ENCODE peak calls at places on chromosome 21, in ten cellular contexts. K is tibial nerve; M is endothelial cell; L is GM13977; D is HCT116; F is psoas muscle; B is AG09309; I is activated CD8-positive, alpha-beta T cell treated with anti-CD3 and anti-CD28 coated beads for 36 hours; A is AG10803; O is RWPE1. T is an unnamed sample.

GRCh38 chr21:29777155-29777554 is 162.6 kb downstream of the GRIK1 start:
- DNase-seq in F (no peak), I (no peak), O (no peak), D (no peak), B (no peak), K (no peak), A (no peak), L (no peak), M (no peak), T (no peak)

GRCh38 chr21:38788275-38788911 is 17.3 kb upstream of the ETS2 start:
- DNase-seq in K (no peak), D (no peak), I (no peak), M (no peak), B (no peak), L (no peak), O (no peak), A (peak; percentile 65), F (no peak), T (no peak)

GRCh38 chr21:26127073-26127814 is 43.3 kb downstream of the APP start:
- DNase-seq in I (no peak), F (no peak), O (no peak), A (no peak), K (no peak), L (no peak), B (no peak), D (no peak), M (no peak), T (no peak)

GRCh38 chr21:45290948-45291612 is 3.4 kb upstream of the POFUT2 start:
- DNase-seq in F (no peak), B (no peak), O (no peak), I (no peak), L (no peak), A (peak; percentile 64), K (peak; percentile 33), M (no peak), D (no peak), T (no peak)

GRCh38 chr21:41009398-41010177 is 158.4 kb upstream of the BACE2 start:
- DNase-seq in L (no peak), O (no peak), A (no peak), F (no peak), K (no peak), D (no peak), B (no peak), M (no peak), I (no peak), T (no peak)

GRCh38 chr21:26506951-26507350 is 66.1 kb downstream of the CYYR1 start:
- DNase-seq in F (no peak), L (no peak), D (no peak), K (no peak), O (peak; percentile 64), A (peak; percentile 72), I (no peak), B (peak; percentile 38), M (no peak), T (no peak)

GRCh38 chr21:44520326-44521300 is 19.4 kb downstream of the KRTAP10-1 start:
- DNase-seq in B (no peak), M (no peak), K (no peak), F (no peak), L (no peak), I (no peak), A (no peak), O (no peak), D (no peak), T (no peak)

GRCh38 chr21:45050786-45051489 is 23.4 kb upstream of the ADARB1 start:
- DNase-seq in I (no peak), O (no peak), L (no peak), B (peak; percentile 89), M (no peak), A (peak; percentile 88), F (no peak), K (no peak), D (no peak), T (no peak)

GRCh38 chr21:43812139-43812821 is 22.9 kb downstream of the RRP1 start:
- DNase-seq in F (peak; percentile 56), A (peak; percentile 37), L (no peak), D (no peak), O (peak; percentile 82), I (no peak), K (no peak), M (no peak), B (no peak), T (no peak)

GRCh38 chr21:43924421-43925095 is 59.5 kb downstream of the AGPAT3 start:
- DNase-seq in I (no peak), F (no peak), M (no peak), K (no peak), A (no peak), L (no peak), D (no peak), B (no peak), O (no peak), T (no peak)

GRCh38 chr21:45557611-45558043 is 15.4 kb upstream of the SLC19A1 start:
- DNase-seq in A (no peak), I (no peak), O (no peak), K (no peak), F (no peak), M (no peak), D (no peak), B (no peak), L (no peak), T (no peak)

GRCh38 chr21:46126321-46127238 is 28.7 kb downstream of the COL6A2 start:
- DNase-seq in F (peak; percentile 13), M (peak; percentile 2), B (no peak), A (no peak), O (no peak), L (no peak), D (no peak), I (no peak), K (peak; percentile 11), T (no peak)

GRCh38 chr21:45366931-45367401 is 38.0 kb upstream of the COL18A1 start:
- DNase-seq in F (peak; percentile 73), B (peak; percentile 74), M (no peak), L (no peak), K (no peak), D (no peak), I (no peak), A (peak; percentile 88), O (no peak), T (no peak)

GRCh38 chr21:45767071-45768006 is 123.8 kb downstream of the PCBP3 start:
- DNase-seq in B (peak; percentile 3), K (no peak), F (no peak), I (peak; percentile 53), D (no peak), A (peak; percentile 40), L (no peak), M (no peak), O (no peak), T (no peak)

GRCh38 chr21:27412530-27412929 is 445.6 kb upstream of the ADAMTS5 start:
- DNase-seq in A (no peak), K (no peak), D (no peak), M (no peak), B (no peak), F (no peak), I (no peak), O (no peak), L (no peak), T (no peak)

GRCh38 chr21:45278156-45278911 is 9.4 kb downstream of the POFUT2 start:
- DNase-seq in D (no peak), F (no peak), O (no peak), K (no peak), M (no peak), B (no peak), A (no peak), I (no peak), L (no peak), T (no peak)

GRCh38 chr21:46317710-46318463 is 5.8 kb downstream of the C21orf58 start:
- DNase-seq in I (no peak), M (no peak), O (no peak), K (no peak), L (no peak), B (no peak), F (no peak), A (no peak), D (no peak), T (no peak)

GRCh38 chr21:22224261-22224660 is 1226.1 kb downstream of the NCAM2 start:
- DNase-seq in L (no peak), K (no peak), F (no peak), I (no peak), A (no peak), D (no peak), B (no peak), O (no peak), M (no peak), T (no peak)

GRCh38 chr21:16070207-16070651 is 340.4 kb downstream of the USP25 start:
- DNase-seq in I (no peak), B (no peak), K (no peak), F (no peak), M (no peak), L (no peak), A (peak; percentile 59), O (no peak), D (no peak), T (no peak)
- TF ChIP-seq CTCF in I (no peak), B (peak; percentile 44), K (no peak), F (no peak), M (no peak), L (no peak), A (peak; percentile 50), O (peak; percentile 8), D (no peak), T (no peak)

DNA sequence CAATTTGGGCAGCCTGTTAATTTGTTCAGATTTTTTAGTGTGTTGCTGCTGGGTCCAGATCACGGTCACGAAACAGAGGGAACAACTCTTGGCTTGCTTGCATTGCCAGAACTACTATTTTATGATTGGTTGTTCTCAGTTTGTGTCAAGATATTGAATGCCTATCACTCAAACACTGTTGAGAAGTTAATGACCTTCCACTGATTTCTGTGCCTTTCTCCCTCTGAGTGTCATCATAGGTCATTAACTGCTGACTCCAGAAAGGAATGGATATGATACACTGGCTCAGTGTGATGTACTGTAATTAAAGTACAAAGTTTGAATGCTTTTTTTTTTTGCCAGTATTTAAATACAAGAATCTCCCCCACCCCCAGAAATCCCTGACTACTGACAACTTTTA is 9.2 kb downstream of the CHODL start:
- DNase-seq in A (no peak), O (no peak), M (no peak), D (no peak), K (no peak), F (no peak), B (no peak), I (no peak), L (no peak), T (no peak)
- TF ChIP-seq CTCF in A (no peak), O (no peak), M (no peak), D (no peak), K (no peak), F (no peak), B (no peak), I (no peak), L (no peak), T (no peak)

GRCh38 chr21:32415451-32415850 is 2.9 kb downstream of the EVA1C start:
- DNase-seq in B (no peak), M (no peak), F (no peak), K (no peak), I (no peak), A (no peak), D (no peak), O (no peak), L (no peak), T (no peak)
- TF ChIP-seq CTCF in B (no peak), M (no peak), F (no peak), K (no peak), I (no peak), A (no peak), D (no peak), O (no peak), L (no peak), T (no peak)

GRCh38 chr21:39911286-39911685 is 44.0 kb downstream of the PCP4 start:
- DNase-seq in A (no peak), K (no peak), L (no peak), D (no peak), B (no peak), O (no peak), F (no peak), I (no peak), M (no peak), T (no peak)
- TF ChIP-seq CTCF in A (no peak), K (no peak), L (no peak), D (no peak), B (no peak), O (no peak), F (no peak), I (no peak), M (peak; percentile 22), T (no peak)